ENCODE peak calls at places on chromosomes 12 and 14, in nine cellular contexts. H is left ventricle myocardium inferior; D is ovary; Q is body of pancreas; V is right lobe of liver; P is fibroblast of lung; X is CD8-positive, alpha-beta T cell; I is spleen; R is uterus. W is an unnamed sample. For H3K4me1, the result is how much of the 10 kb centered on the place peaks cover.

GRCh38 chr12:24109381-24110039 is 160.0 kb upstream of the SOX5 start:
- DNase-seq in I (no peak), V (no peak), Q (no peak), P (peak), R (no peak), H (no peak), X (no peak), D (no peak), W (no peak)

GRCh38 chr12:47590771-47591368 is 115.0 kb downstream of the RPAP3 start:
- DNase-seq in P (no peak), Q (no peak), I (no peak), R (no peak), H (no peak), X (no peak), D (no peak), V (no peak), W (no peak)

GRCh38 chr12:115937345-115937744 is 340.1 kb downstream of the MED13L start:
- DNase-seq in H (no peak), P (no peak), X (no peak), R (no peak), I (no peak), D (no peak), Q (no peak), V (no peak), W (no peak)

GRCh38 chr14:33563492-33563891 is 387.4 kb downstream of the EGLN3 start:
- DNase-seq in D (no peak), X (no peak), I (no peak), Q (no peak), R (no peak), P (no peak), V (no peak), H (no peak), W (no peak)

GRCh38 chr12:6604254-6605029 is 2.7 kb downstream of the CHD4 start:
- DNase-seq in I (no peak), P (no peak), V (peak), D (no peak), X (no peak), Q (no peak), H (no peak), R (no peak), W (no peak)

GRCh38 chr12:2690348-2691000 is 104.3 kb upstream of the FKBP4 start:
- DNase-seq in I (no peak), R (no peak), D (no peak), V (no peak), Q (no peak), H (no peak), P (no peak), X (no peak), W (no peak)

GRCh38 chr14:21078287-21078686 is 8.2 kb downstream of the ARHGEF40 start:
- DNase-seq in H (no peak), V (no peak), D (no peak), X (no peak), I (no peak), P (no peak), R (no peak), Q (no peak), W (no peak)

GRCh38 chr14:61130512-61131260 is 149.6 kb downstream of the SLC38A6 start:
- DNase-seq in Q (no peak), H (no peak), V (no peak), D (no peak), P (no peak), X (no peak), R (no peak), I (no peak), W (no peak)

GRCh38 chr12:124567035-124567672 is at the start of gene NCOR2:
- DNase-seq in Q (no peak), R (no peak), V (peak), X (peak), P (no peak), H (no peak), I (peak), D (peak), W (peak)

GRCh38 chr12:32455607-32456063 is 56.3 kb downstream of the FGD4 start:
- DNase-seq in V (no peak), Q (peak), X (no peak), R (no peak), D (no peak), I (no peak), H (no peak), P (peak), W (peak)

GRCh38 chr14:28762290-28762948 is 4.2 kb upstream of the FOXG1 start:
- DNase-seq in D (no peak), V (no peak), R (no peak), X (no peak), I (no peak), H (no peak), P (no peak), Q (no peak), W (no peak)

GRCh38 chr12:459430-460258 is at the start of gene B4GALNT3:
- DNase-seq in I (peak), H (peak), Q (peak), V (peak), P (no peak), D (peak), X (no peak), R (peak), W (peak)

GRCh38 chr12:12919666-12920435 is 28.5 kb downstream of the GPRC5A start:
- DNase-seq in R (no peak), X (no peak), P (no peak), Q (no peak), D (no peak), H (no peak), I (no peak), V (no peak), W (no peak)

GRCh38 chr12:9049520-9050133 is 60.3 kb downstream of the KLRG1 start:
- DNase-seq in Q (peak), X (no peak), D (no peak), P (peak), H (no peak), V (no peak), R (no peak), I (no peak), W (peak)

GRCh38 chr12:49990269-49990668 is 17.5 kb downstream of the AQP6 start:
- DNase-seq in D (no peak), H (no peak), P (peak), R (no peak), Q (no peak), I (no peak), X (no peak), V (no peak), W (no peak)

GRCh38 chr12:15278816-15279658 is 43.3 kb upstream of the PTPRO start:
- DNase-seq in Q (peak), P (peak), R (peak), H (peak), V (peak), I (peak), D (no peak), X (no peak), W (peak)

GRCh38 chr14:104139460-104140212 is 1.2 kb downstream of the KIF26A start:
- DNase-seq in V (no peak), R (no peak), Q (no peak), X (no peak), P (no peak), I (peak), D (peak), H (peak), W (no peak)

GRCh38 chr12:58171914-58172313 is 230.5 kb downstream of the ATP23 start:
- DNase-seq in R (no peak), V (no peak), X (no peak), D (peak), I (no peak), Q (peak), H (no peak), P (peak), W (no peak)

GRCh38 chr12:58176296-58176869 is 235.0 kb downstream of the ATP23 start:
- DNase-seq in H (no peak), Q (peak), I (no peak), X (no peak), V (no peak), D (no peak), P (peak), R (no peak), W (no peak)

GRCh38 chr12:58177366-58177765 is 236.0 kb downstream of the ATP23 start:
- DNase-seq in D (no peak), I (no peak), R (no peak), Q (no peak), V (no peak), P (no peak), X (no peak), H (no peak), W (no peak)

GRCh38 chr12:58172433-58173073 is 231.2 kb downstream of the ATP23 start:
- DNase-seq in V (no peak), X (no peak), I (no peak), R (no peak), Q (no peak), H (no peak), D (no peak), P (no peak), W (no peak)

GRCh38 chr12:58174316-58174715 is 232.9 kb downstream of the ATP23 start:
- DNase-seq in D (no peak), H (no peak), I (no peak), R (no peak), V (no peak), Q (no peak), P (no peak), X (no peak), W (no peak)
- H3K4me3 ChIP-seq in D (no peak), H (no peak), I (no peak), R (no peak), V (no peak), Q (no peak), P (no peak), X (no peak), W (no peak)

DNA sequence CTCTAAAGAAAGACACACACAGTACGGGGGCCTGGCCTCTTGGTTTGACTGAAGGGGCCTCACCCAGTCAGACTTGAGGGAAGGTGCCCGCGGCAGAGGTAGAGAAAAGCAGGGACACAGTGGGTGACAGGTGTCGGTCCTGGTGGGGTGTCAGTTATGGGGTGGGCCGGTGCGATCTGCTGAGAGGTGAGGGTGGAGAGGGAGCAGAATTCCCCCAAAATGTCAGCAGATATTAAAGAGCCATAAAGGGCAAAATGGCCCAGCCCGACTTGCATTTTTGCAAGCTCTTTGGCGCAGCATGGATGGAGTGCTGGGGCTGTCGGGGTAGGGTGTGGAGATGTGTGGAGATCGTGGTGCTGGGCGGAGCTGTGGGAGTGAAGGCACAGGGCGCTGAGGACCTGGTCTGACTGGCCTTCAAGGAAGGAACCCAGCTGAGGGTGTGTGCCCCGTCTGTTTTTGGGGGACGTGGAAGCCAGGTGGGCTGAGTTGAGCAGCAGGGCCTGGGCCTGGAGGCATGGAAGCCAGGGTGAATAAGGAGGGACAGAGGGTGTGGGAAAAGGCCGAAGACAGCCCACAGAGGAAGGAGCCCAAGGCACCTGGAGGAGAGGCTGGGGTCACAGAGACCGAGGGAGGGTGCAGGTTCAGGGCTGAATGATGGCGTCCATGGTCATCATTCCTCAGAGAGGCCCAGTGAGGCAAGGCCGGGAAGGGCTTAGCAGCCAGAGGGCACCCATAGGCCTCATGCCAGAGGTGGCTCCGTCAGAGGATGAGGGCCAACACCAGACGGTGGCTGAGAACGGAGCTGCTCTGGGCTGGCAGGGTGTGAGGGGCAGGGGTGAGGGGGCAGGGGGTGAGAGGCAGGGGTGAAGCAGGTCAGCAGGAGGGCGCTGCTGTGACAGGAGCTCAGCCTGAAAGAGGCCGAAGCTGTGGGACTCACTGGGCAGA is 48.2 kb upstream of the DYNC1H1 start:
- DNase-seq in X (no peak), R (no peak), V (no peak), Q (no peak), H (no peak), D (no peak), P (no peak), I (peak), W (no peak)
- H3K4me1 ChIP-seq in X (under half), R (under half), V (under half), Q (under half), H (under half), D (under half), P (under half), I (under half), W (under half)

GRCh38 chr14:92952497-92953298 is 29.7 kb downstream of the CHGA start:
- DNase-seq in V (no peak), P (no peak), D (no peak), R (no peak), H (peak), X (no peak), Q (no peak), I (no peak), W (no peak)

GRCh38 chr14:92954933-92955332 is 32.0 kb downstream of the CHGA start:
- DNase-seq in P (no peak), D (no peak), H (no peak), R (no peak), Q (no peak), X (no peak), V (no peak), I (no peak), W (no peak)

GRCh38 chr14:92951912-92952471 is 29.0 kb downstream of the CHGA start:
- DNase-seq in V (peak), I (peak), D (peak), H (peak), P (peak), X (peak), Q (peak), R (peak), W (peak)

GRCh38 chr14:92955381-92955780 is 32.4 kb downstream of the CHGA start:
- DNase-seq in V (no peak), Q (no peak), D (no peak), I (no peak), P (no peak), X (no peak), H (peak), R (no peak), W (no peak)

GRCh38 chr14:92953526-92953925 is 30.6 kb downstream of the CHGA start:
- DNase-seq in H (no peak), X (no peak), P (no peak), I (no peak), Q (no peak), R (no peak), V (no peak), D (no peak), W (no peak)
- H3K27ac ChIP-seq in H (peak), X (no peak), P (no peak), I (no peak), Q (no peak), R (no peak), V (no peak), D (no peak), W (no peak)

DNA sequence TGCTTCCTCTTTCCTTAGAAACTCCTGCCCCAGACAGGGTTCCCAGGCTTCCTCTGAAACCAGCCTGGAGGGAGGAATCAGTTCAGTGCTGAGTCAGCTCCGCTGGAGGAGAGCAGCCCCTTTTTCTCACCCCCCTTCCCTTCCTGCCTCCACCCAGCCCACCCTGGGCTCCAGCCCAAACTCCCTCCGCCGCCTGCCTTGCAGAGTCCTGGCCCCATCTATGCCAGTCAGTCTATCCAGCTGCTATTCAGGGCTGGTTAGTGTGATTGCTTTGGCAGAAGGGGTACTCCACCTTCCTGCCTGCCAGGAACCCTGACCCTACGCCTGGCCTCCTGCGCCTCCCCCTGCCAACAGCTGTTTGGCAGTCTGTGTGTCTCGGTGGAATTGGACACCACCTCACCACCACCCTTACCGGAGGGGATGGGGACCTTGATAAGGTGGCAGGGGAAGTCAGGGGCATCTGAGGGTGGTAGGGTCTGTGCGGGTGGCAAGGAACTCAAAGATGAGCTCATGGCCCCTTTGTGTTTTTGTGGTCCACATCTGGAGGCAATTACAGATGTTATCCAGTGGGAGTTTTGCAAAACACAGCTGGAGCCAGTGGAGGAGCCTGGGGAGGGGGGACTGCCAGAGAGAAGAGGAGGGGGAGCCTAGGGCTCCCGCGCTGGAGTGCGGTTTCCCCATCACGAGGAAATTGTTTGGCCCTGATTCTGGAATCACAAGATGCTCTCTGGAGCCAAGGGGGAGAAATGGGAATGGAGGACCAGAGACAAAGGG is 12.2 kb downstream of the MMP14 start:
- DNase-seq in P (peak), R (peak), V (no peak), H (peak), I (peak), Q (peak), X (no peak), D (peak), W (no peak)
- H3K4me3 ChIP-seq in P (no peak), R (peak), V (no peak), H (peak), I (no peak), Q (no peak), X (no peak), D (peak), W (no peak)

GRCh38 chr14:93034671-93034994 is 81.1 kb downstream of the ITPK1 start:
- DNase-seq in Q (no peak), X (no peak), R (no peak), P (no peak), V (no peak), I (no peak), D (no peak), H (no peak), W (no peak)
- H3K4me1 ChIP-seq in Q (under half), X (under half), R (under half), P (under half), V (under half), I (half or more), D (under half), H (half or more), W (under half)

GRCh38 chr14:74650927-74651686 is 39.1 kb upstream of the LTBP2 start:
- DNase-seq in Q (no peak), H (no peak), P (no peak), X (no peak), V (no peak), R (no peak), I (no peak), D (no peak), W (no peak)

GRCh38 chr14:74652541-74652940 is 40.5 kb upstream of the LTBP2 start:
- DNase-seq in H (no peak), Q (no peak), P (no peak), R (no peak), I (no peak), D (no peak), X (no peak), V (no peak), W (no peak)

GRCh38 chr14:74655597-74656389 is 43.8 kb upstream of the LTBP2 start:
- DNase-seq in H (no peak), D (no peak), V (no peak), R (no peak), Q (no peak), P (peak), I (no peak), X (no peak), W (no peak)

GRCh38 chr14:74654931-74655330 is 42.9 kb upstream of the LTBP2 start:
- DNase-seq in Q (no peak), H (no peak), X (no peak), I (no peak), P (no peak), V (no peak), R (no peak), D (no peak), W (no peak)

GRCh38 chr14:74653386-74654138 is 41.5 kb upstream of the LTBP2 start:
- DNase-seq in P (no peak), D (no peak), V (no peak), X (no peak), R (no peak), Q (no peak), H (no peak), I (no peak), W (no peak)
- H3K27ac ChIP-seq in P (no peak), D (no peak), V (no peak), X (no peak), R (peak), Q (no peak), H (no peak), I (no peak), W (no peak)